ENCODE peak calls at places on chromosomes 7 and 10, in eight cellular contexts. S is MM.1S, G is H7, X is RWPE2, J is adrenal gland, T is Right ventricle myocardium inferior, D is AG20443, Q is SJCRH30. A is an unnamed sample.

GRCh38 chr7:95725170-95725569 is 47.2 kb upstream of the DYNC1I1 start:
- DNase-seq in S (peak), G (peak), X (no peak), J (no peak), T (no peak), D (no peak), Q (peak), A (peak)

GRCh38 chr10:84783386-84783785 is 455.0 kb downstream of the CCSER2 start:
- DNase-seq in S (peak), G (peak), X (no peak), J (no peak), T (no peak), D (peak), Q (peak), A (peak)

GRCh38 chr7:100584677-100585510 is 1.0 kb downstream of the LRCH4 start:
- DNase-seq in S (no peak), G (peak), X (no peak), J (peak), T (peak), D (peak), Q (peak), A (peak)

GRCh38 chr10:97407211-97407951 is 6.2 kb upstream of the RRP12 start:
- DNase-seq in S (peak), G (peak), X (no peak), J (peak), T (no peak), D (peak), Q (peak), A (peak)

GRCh38 chr7:140263277-140263676 is 86.5 kb upstream of the KDM7A start:
- DNase-seq in S (no peak), G (no peak), X (no peak), J (no peak), T (no peak), D (no peak), Q (no peak), A (no peak)

GRCh38 chr10:96588601-96589419 is 2.0 kb upstream of the TM9SF3 start:
- DNase-seq in S (no peak), G (no peak), X (no peak), J (no peak), T (no peak), D (no peak), Q (no peak), A (no peak)

GRCh38 chr10:102188298-102188940 is 36.2 kb downstream of the NOLC1 start:
- DNase-seq in S (peak), G (no peak), X (no peak), J (no peak), T (no peak), D (no peak), Q (no peak), A (no peak)

GRCh38 chr10:96986200-96986856 is 154.2 kb downstream of the LCOR start:
- DNase-seq in S (no peak), G (no peak), X (no peak), J (no peak), T (no peak), D (no peak), Q (no peak), A (no peak)

GRCh38 chr10:4351723-4352565 is 474.1 kb upstream of the AKR1E2 start:
- DNase-seq in S (no peak), G (no peak), X (no peak), J (no peak), T (no peak), D (no peak), Q (no peak), A (no peak)

GRCh38 chr10:11442001-11442773 is 169.3 kb downstream of the USP6NL start:
- DNase-seq in S (no peak), G (peak), X (no peak), J (no peak), T (no peak), D (no peak), Q (no peak), A (no peak)

GRCh38 chr10:133198621-133199487 is 31.2 kb upstream of the UTF1 start:
- DNase-seq in S (no peak), G (no peak), X (no peak), J (no peak), T (peak), D (no peak), Q (no peak), A (no peak)

GRCh38 chr7:98557538-98558031 is 59.5 kb upstream of the NPTX2 start:
- DNase-seq in S (no peak), G (no peak), X (no peak), J (peak), T (no peak), D (no peak), Q (no peak), A (peak)

GRCh38 chr7:99235925-99236324 is 28.0 kb upstream of the KPNA7 start:
- DNase-seq in S (no peak), G (no peak), X (no peak), J (no peak), T (no peak), D (no peak), Q (no peak), A (no peak)

GRCh38 chr10:91604936-91605534 is 27.8 kb downstream of the PPP1R3C start:
- DNase-seq in S (no peak), G (no peak), X (no peak), J (no peak), T (no peak), D (peak), Q (no peak), A (no peak)

GRCh38 chr7:82109288-82109687 is 334.3 kb downstream of the CACNA2D1 start:
- DNase-seq in S (no peak), G (no peak), X (no peak), J (no peak), T (no peak), D (peak), Q (peak), A (no peak)

GRCh38 chr10:101193210-101193609 is 36.1 kb downstream of the LBX1 start:
- DNase-seq in S (no peak), G (no peak), X (no peak), J (no peak), T (no peak), D (no peak), Q (no peak), A (no peak)

GRCh38 chr10:58742141-58742540 is 229.5 kb downstream of the BICC1 start:
- DNase-seq in S (no peak), G (no peak), X (no peak), J (no peak), T (no peak), D (no peak), Q (no peak), A (no peak)

GRCh38 chr7:106064836-106065559 is 47.1 kb downstream of the SYPL1 start:
- DNase-seq in S (no peak), G (peak), X (peak), J (peak), T (peak), D (peak), Q (peak), A (peak)

GRCh38 chr10:22554481-22555182 is 159.7 kb downstream of the PIP4K2A start:
- DNase-seq in S (no peak), G (no peak), X (no peak), J (peak), T (peak), D (peak), Q (peak), A (no peak)

GRCh38 chr7:127995157-127995865 is 35.9 kb downstream of the LRRC4 start:
- DNase-seq in S (no peak), G (no peak), X (no peak), J (peak), T (no peak), D (peak), Q (no peak), A (no peak)

GRCh38 chr7:1618475-1618874 is 48.6 kb upstream of the PSMG3 start:
- DNase-seq in S (no peak), G (no peak), X (no peak), J (no peak), T (no peak), D (no peak), Q (no peak), A (no peak)

GRCh38 chr10:86523348-86523747 is 1.8 kb upstream of the WAPL start:
- DNase-seq in S (no peak), G (peak), X (no peak), J (no peak), T (no peak), D (peak), Q (no peak), A (no peak)

GRCh38 chr7:155725073-155725346 is 80.5 kb downstream of the RBM33 start:
- DNase-seq in S (no peak), G (no peak), X (no peak), J (no peak), T (no peak), D (no peak), Q (no peak), A (no peak)

A was measured in NCI-H2171 treated with DMSO at 0.1 percent for 48 hours.